ENCODE peak calls at places on chromosomes 5 and 9, in eight cellular contexts. One of them, this sample, is unnamed.

GRCh38 chr9:90578116-90578815 is 64.4 kb downstream of the DIRAS2 start:
- DNase-seq in CD8-positive, alpha-beta T cell: no peak
- DNase-seq in uterus: no peak
- DNase-seq in psoas muscle: no peak
- DNase-seq in ovary: no peak
- DNase-seq in GM23248: no peak
- DNase-seq in mammary epithelial cell: no peak
- DNase-seq in PC-3: no peak
- DNase-seq in this sample: no peak

GRCh38 chr9:89738137-89738932 is 133.5 kb downstream of the GADD45G start:
- DNase-seq in mammary epithelial cell: no peak
- DNase-seq in CD8-positive, alpha-beta T cell: no peak
- DNase-seq in psoas muscle: no peak
- DNase-seq in PC-3: no peak
- DNase-seq in GM23248: no peak
- DNase-seq in uterus: no peak
- DNase-seq in ovary: no peak
- DNase-seq in this sample: no peak

GRCh38 chr9:76323481-76323880 is 70.7 kb downstream of the RFK start:
- DNase-seq in PC-3: no peak
- DNase-seq in ovary: no peak
- DNase-seq in CD8-positive, alpha-beta T cell: no peak
- DNase-seq in uterus: no peak
- DNase-seq in mammary epithelial cell: peak; percentile 62
- DNase-seq in GM23248: no peak
- DNase-seq in psoas muscle: no peak
- DNase-seq in this sample: no peak

GRCh38 chr5:94288937-94289336 is 329.5 kb downstream of the KIAA0825 start:
- DNase-seq in CD8-positive, alpha-beta T cell: no peak
- DNase-seq in psoas muscle: no peak
- DNase-seq in uterus: no peak
- DNase-seq in mammary epithelial cell: no peak
- DNase-seq in ovary: no peak
- DNase-seq in GM23248: peak; percentile 68
- DNase-seq in PC-3: peak; percentile 16
- DNase-seq in this sample: no peak

GRCh38 chr9:89165880-89166279 is 12.7 kb downstream of the SHC3 start:
- DNase-seq in mammary epithelial cell: no peak
- DNase-seq in ovary: no peak
- DNase-seq in uterus: no peak
- DNase-seq in GM23248: no peak
- DNase-seq in PC-3: no peak
- DNase-seq in psoas muscle: no peak
- DNase-seq in CD8-positive, alpha-beta T cell: no peak
- DNase-seq in this sample: no peak

GRCh38 chr9:70257991-70258691 is 637 bp upstream of the SMC5 start:
- DNase-seq in uterus: peak; percentile 38
- DNase-seq in mammary epithelial cell: peak; percentile 83
- DNase-seq in PC-3: no peak
- DNase-seq in ovary: peak; percentile 51
- DNase-seq in CD8-positive, alpha-beta T cell: peak; percentile 11
- DNase-seq in GM23248: peak; percentile 68
- DNase-seq in psoas muscle: no peak
- DNase-seq in this sample: no peak

GRCh38 chr9:4857163-4857562 is 64.4 kb downstream of the RCL1 start:
- DNase-seq in CD8-positive, alpha-beta T cell: no peak
- DNase-seq in mammary epithelial cell: peak; percentile 63
- DNase-seq in GM23248: peak; percentile 38
- DNase-seq in PC-3: no peak
- DNase-seq in psoas muscle: no peak
- DNase-seq in uterus: no peak
- DNase-seq in ovary: no peak
- DNase-seq in this sample: no peak

GRCh38 chr5:133996683-133997252 is 8.0 kb downstream of the VDAC1 start:
- DNase-seq in mammary epithelial cell: no peak
- DNase-seq in PC-3: peak; percentile 26
- DNase-seq in uterus: no peak
- DNase-seq in psoas muscle: no peak
- DNase-seq in CD8-positive, alpha-beta T cell: no peak
- DNase-seq in ovary: no peak
- DNase-seq in GM23248: no peak
- DNase-seq in this sample: no peak

GRCh38 chr9:77939149-77939668 is 92.4 kb downstream of the GNAQ start:
- DNase-seq in mammary epithelial cell: no peak
- DNase-seq in ovary: no peak
- DNase-seq in psoas muscle: no peak
- DNase-seq in uterus: no peak
- DNase-seq in CD8-positive, alpha-beta T cell: no peak
- DNase-seq in PC-3: no peak
- DNase-seq in GM23248: no peak
- DNase-seq in this sample: no peak

GRCh38 chr9:77945798-77946197 is 85.8 kb downstream of the GNAQ start:
- DNase-seq in PC-3: no peak
- DNase-seq in mammary epithelial cell: no peak
- DNase-seq in GM23248: peak; percentile 20
- DNase-seq in CD8-positive, alpha-beta T cell: no peak
- DNase-seq in uterus: no peak
- DNase-seq in ovary: no peak
- DNase-seq in psoas muscle: no peak
- DNase-seq in this sample: no peak

GRCh38 chr9:77946969-77947368 is 84.6 kb downstream of the GNAQ start:
- DNase-seq in mammary epithelial cell: no peak
- DNase-seq in ovary: no peak
- DNase-seq in GM23248: no peak
- DNase-seq in uterus: no peak
- DNase-seq in psoas muscle: no peak
- DNase-seq in CD8-positive, alpha-beta T cell: no peak
- DNase-seq in PC-3: peak; percentile 5
- DNase-seq in this sample: no peak

GRCh38 chr9:77943053-77943452 is 88.6 kb downstream of the GNAQ start:
- DNase-seq in GM23248: peak; percentile 32
- DNase-seq in uterus: no peak
- DNase-seq in PC-3: no peak
- DNase-seq in psoas muscle: no peak
- DNase-seq in ovary: no peak
- DNase-seq in mammary epithelial cell: no peak
- DNase-seq in CD8-positive, alpha-beta T cell: no peak
- DNase-seq in this sample: no peak

DNA sequence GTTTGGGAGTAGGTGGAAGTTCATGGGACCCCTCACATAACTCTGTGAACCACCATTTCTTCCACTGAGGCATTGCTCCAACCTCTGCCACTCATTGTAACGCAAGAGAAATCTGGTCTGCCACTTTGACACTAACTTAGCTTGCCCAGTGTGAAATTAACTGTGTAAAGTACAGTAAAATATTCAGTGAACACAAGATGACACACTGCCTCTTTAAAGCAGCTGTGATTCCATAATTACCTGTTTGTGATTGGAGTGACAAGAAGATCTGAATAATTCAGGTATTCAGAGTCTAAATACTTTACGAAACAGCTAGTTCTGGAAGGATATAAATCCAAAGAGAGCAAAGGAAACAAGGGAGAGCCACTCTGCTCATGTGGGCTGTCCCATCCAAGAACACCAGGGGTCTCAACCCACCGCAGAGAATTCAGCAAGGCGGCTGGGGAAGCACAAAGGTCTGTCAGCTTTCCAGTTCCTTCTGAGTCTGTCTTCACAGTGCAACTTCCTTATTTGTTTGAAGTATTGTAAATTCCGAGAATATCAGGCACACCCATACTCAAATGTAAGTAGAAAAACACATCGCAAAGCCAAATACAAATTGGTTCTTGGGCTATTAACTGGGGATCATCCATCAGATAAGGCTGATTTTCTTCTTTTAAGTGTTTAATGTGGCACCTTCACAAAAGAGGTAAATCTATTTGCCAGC is 86.9 kb downstream of the GNAQ start:
- DNase-seq in uterus: no peak
- DNase-seq in mammary epithelial cell: no peak
- DNase-seq in PC-3: no peak
- DNase-seq in psoas muscle: no peak
- DNase-seq in CD8-positive, alpha-beta T cell: no peak
- DNase-seq in ovary: no peak
- DNase-seq in GM23248: no peak
- DNase-seq in this sample: no peak
- H3K27ac ChIP-seq in uterus: peak overlapping the region; percentile 35
- H3K27ac ChIP-seq in mammary epithelial cell: no peak overlapping the region
- H3K27ac ChIP-seq in PC-3: no peak overlapping the region
- H3K27ac ChIP-seq in psoas muscle: peak overlapping the region; percentile 15
- H3K27ac ChIP-seq in CD8-positive, alpha-beta T cell: no peak overlapping the region
- H3K27ac ChIP-seq in ovary: no peak overlapping the region
- H3K27ac ChIP-seq in GM23248: no peak overlapping the region
- H3K27ac ChIP-seq in this sample: peak overlapping the region; percentile 94

GRCh38 chr9:130660683-130661460 is 3.5 kb upstream of the PRDM12 start:
- DNase-seq in ovary: no peak
- DNase-seq in mammary epithelial cell: no peak
- DNase-seq in uterus: no peak
- DNase-seq in psoas muscle: no peak
- DNase-seq in PC-3: no peak
- DNase-seq in GM23248: peak; percentile 30
- DNase-seq in CD8-positive, alpha-beta T cell: no peak
- DNase-seq in this sample: no peak
- H3K4me3 ChIP-seq in ovary: peak overlapping the region; percentile 32
- H3K4me3 ChIP-seq in mammary epithelial cell: no peak overlapping the region
- H3K4me3 ChIP-seq in uterus: no peak overlapping the region
- H3K4me3 ChIP-seq in psoas muscle: peak overlapping the region; percentile 64
- H3K4me3 ChIP-seq in PC-3: no peak overlapping the region
- H3K4me3 ChIP-seq in GM23248: peak overlapping the region; percentile 36
- H3K4me3 ChIP-seq in CD8-positive, alpha-beta T cell: no peak overlapping the region
- H3K4me3 ChIP-seq in this sample: peak overlapping the region; percentile 0

GRCh38 chr5:56481147-56481997 is 248.2 kb upstream of the ANKRD55 start:
- DNase-seq in uterus: peak; percentile 44
- DNase-seq in psoas muscle: peak; percentile 74
- DNase-seq in mammary epithelial cell: peak; percentile 11
- DNase-seq in ovary: peak; percentile 62
- DNase-seq in CD8-positive, alpha-beta T cell: no peak
- DNase-seq in GM23248: peak; percentile 64
- DNase-seq in PC-3: peak; percentile 1
- DNase-seq in this sample: peak; percentile 82

GRCh38 chr5:56478062-56478461 is 244.9 kb upstream of the ANKRD55 start:
- DNase-seq in ovary: no peak
- DNase-seq in uterus: no peak
- DNase-seq in PC-3: no peak
- DNase-seq in psoas muscle: no peak
- DNase-seq in CD8-positive, alpha-beta T cell: no peak
- DNase-seq in mammary epithelial cell: no peak
- DNase-seq in GM23248: no peak
- DNase-seq in this sample: no peak

GRCh38 chr5:56479701-56480304 is 246.7 kb upstream of the ANKRD55 start:
- DNase-seq in ovary: no peak
- DNase-seq in uterus: no peak
- DNase-seq in CD8-positive, alpha-beta T cell: no peak
- DNase-seq in mammary epithelial cell: no peak
- DNase-seq in PC-3: no peak
- DNase-seq in psoas muscle: no peak
- DNase-seq in GM23248: no peak
- DNase-seq in this sample: no peak

GRCh38 chr5:56480305-56481146 is 247.4 kb upstream of the ANKRD55 start:
- DNase-seq in mammary epithelial cell: peak; percentile 65
- DNase-seq in CD8-positive, alpha-beta T cell: no peak
- DNase-seq in PC-3: peak; percentile 2
- DNase-seq in GM23248: peak; percentile 86
- DNase-seq in uterus: peak; percentile 41
- DNase-seq in ovary: peak; percentile 65
- DNase-seq in psoas muscle: peak; percentile 76
- DNase-seq in this sample: peak; percentile 86

GRCh38 chr5:56479126-56479525 is 246.0 kb upstream of the ANKRD55 start:
- DNase-seq in CD8-positive, alpha-beta T cell: no peak
- DNase-seq in psoas muscle: no peak
- DNase-seq in GM23248: no peak
- DNase-seq in ovary: no peak
- DNase-seq in mammary epithelial cell: no peak
- DNase-seq in uterus: no peak
- DNase-seq in PC-3: no peak
- DNase-seq in this sample: no peak
- H3K27ac ChIP-seq in CD8-positive, alpha-beta T cell: no peak overlapping the region
- H3K27ac ChIP-seq in psoas muscle: no peak overlapping the region
- H3K27ac ChIP-seq in GM23248: no peak overlapping the region
- H3K27ac ChIP-seq in ovary: peak overlapping the region; percentile 96
- H3K27ac ChIP-seq in mammary epithelial cell: no peak overlapping the region
- H3K27ac ChIP-seq in uterus: peak overlapping the region; percentile 97
- H3K27ac ChIP-seq in PC-3: no peak overlapping the region
- H3K27ac ChIP-seq in this sample: peak overlapping the region; percentile 30

GRCh38 chr5:31054436-31054835 is 139.1 kb upstream of the CDH6 start:
- DNase-seq in uterus: no peak
- DNase-seq in GM23248: no peak
- DNase-seq in PC-3: peak; percentile 68
- DNase-seq in ovary: no peak
- DNase-seq in CD8-positive, alpha-beta T cell: no peak
- DNase-seq in mammary epithelial cell: no peak
- DNase-seq in psoas muscle: no peak
- DNase-seq in this sample: no peak
- H3K4me3 ChIP-seq in uterus: no peak overlapping the region
- H3K4me3 ChIP-seq in GM23248: no peak overlapping the region
- H3K4me3 ChIP-seq in PC-3: no peak overlapping the region
- H3K4me3 ChIP-seq in ovary: no peak overlapping the region
- H3K4me3 ChIP-seq in CD8-positive, alpha-beta T cell: no peak overlapping the region
- H3K4me3 ChIP-seq in mammary epithelial cell: no peak overlapping the region
- H3K4me3 ChIP-seq in psoas muscle: no peak overlapping the region
- H3K4me3 ChIP-seq in this sample: no peak overlapping the region

This sample was measured in aorta.